ENCODE peak calls at places on chromosomes 7 and 10, in seven cellular contexts. One of them, this sample, is unnamed.

GRCh38 chr7:97973206-97973658 is 16.8 kb downstream of the OCM2 start:
- DNase-seq in adrenal gland: peak; percentile 19
- DNase-seq in fibroblast of lung: peak; percentile 1
- DNase-seq in lower lobe of right lung: no peak
- DNase-seq in CD8-positive, alpha-beta T cell: no peak
- DNase-seq in IMR-90: no peak
- DNase-seq in CD4-positive, alpha-beta T cell: no peak
- DNase-seq in this sample: no peak

GRCh38 chr10:47231414-47231813 is 68.6 kb upstream of the GDF10 start:
- DNase-seq in adrenal gland: no peak
- DNase-seq in fibroblast of lung: no peak
- DNase-seq in lower lobe of right lung: no peak
- DNase-seq in CD8-positive, alpha-beta T cell: no peak
- DNase-seq in IMR-90: no peak
- DNase-seq in CD4-positive, alpha-beta T cell: no peak
- DNase-seq in this sample: no peak

GRCh38 chr7:51965454-51965853 is 648.8 kb upstream of the COBL start:
- DNase-seq in adrenal gland: no peak
- DNase-seq in fibroblast of lung: no peak
- DNase-seq in lower lobe of right lung: no peak
- DNase-seq in CD8-positive, alpha-beta T cell: no peak
- DNase-seq in IMR-90: no peak
- DNase-seq in CD4-positive, alpha-beta T cell: no peak
- DNase-seq in this sample: no peak

GRCh38 chr7:141979611-141980010 is 6.0 kb upstream of the TAS2R38 start:
- DNase-seq in adrenal gland: no peak
- DNase-seq in fibroblast of lung: no peak
- DNase-seq in lower lobe of right lung: no peak
- DNase-seq in CD8-positive, alpha-beta T cell: no peak
- DNase-seq in IMR-90: no peak
- DNase-seq in CD4-positive, alpha-beta T cell: no peak
- DNase-seq in this sample: no peak

GRCh38 chr7:113200281-113200680 is 81.9 kb upstream of the SMIM30 start:
- DNase-seq in adrenal gland: no peak
- DNase-seq in fibroblast of lung: peak; percentile 15
- DNase-seq in lower lobe of right lung: no peak
- DNase-seq in CD8-positive, alpha-beta T cell: no peak
- DNase-seq in IMR-90: no peak
- DNase-seq in CD4-positive, alpha-beta T cell: no peak
- DNase-seq in this sample: no peak

GRCh38 chr10:58027431-58027830 is 240.3 kb downstream of the IPMK start:
- DNase-seq in adrenal gland: no peak
- DNase-seq in fibroblast of lung: peak; percentile 53
- DNase-seq in lower lobe of right lung: no peak
- DNase-seq in CD8-positive, alpha-beta T cell: no peak
- DNase-seq in IMR-90: peak; percentile 22
- DNase-seq in CD4-positive, alpha-beta T cell: no peak
- DNase-seq in this sample: no peak

GRCh38 chr10:2137549-2138174 is 400.3 kb upstream of the ADARB2 start:
- DNase-seq in adrenal gland: no peak
- DNase-seq in fibroblast of lung: peak; percentile 4
- DNase-seq in lower lobe of right lung: no peak
- DNase-seq in CD8-positive, alpha-beta T cell: no peak
- DNase-seq in IMR-90: no peak
- DNase-seq in CD4-positive, alpha-beta T cell: no peak
- DNase-seq in this sample: no peak

GRCh38 chr7:134553976-134554375 is 5.1 kb downstream of the AKR1B15 start:
- DNase-seq in adrenal gland: no peak
- DNase-seq in fibroblast of lung: no peak
- DNase-seq in lower lobe of right lung: no peak
- DNase-seq in CD8-positive, alpha-beta T cell: no peak
- DNase-seq in IMR-90: peak; percentile 5
- DNase-seq in CD4-positive, alpha-beta T cell: no peak
- DNase-seq in this sample: no peak

GRCh38 chr7:135195968-135196629 is 15.2 kb downstream of the WDR91 start:
- DNase-seq in adrenal gland: no peak
- DNase-seq in fibroblast of lung: no peak
- DNase-seq in lower lobe of right lung: no peak
- DNase-seq in CD8-positive, alpha-beta T cell: no peak
- DNase-seq in IMR-90: no peak
- DNase-seq in CD4-positive, alpha-beta T cell: no peak
- DNase-seq in this sample: no peak

GRCh38 chr10:31756131-31757119 is 172.2 kb downstream of the ARHGAP12 start:
- DNase-seq in adrenal gland: no peak
- DNase-seq in fibroblast of lung: no peak
- DNase-seq in lower lobe of right lung: no peak
- DNase-seq in CD8-positive, alpha-beta T cell: no peak
- DNase-seq in IMR-90: no peak
- DNase-seq in CD4-positive, alpha-beta T cell: no peak
- DNase-seq in this sample: no peak

GRCh38 chr10:69515699-69516547 is 57.3 kb downstream of the NEUROG3 start:
- DNase-seq in adrenal gland: peak; percentile 78
- DNase-seq in fibroblast of lung: peak; percentile 41
- DNase-seq in lower lobe of right lung: peak; percentile 75
- DNase-seq in CD8-positive, alpha-beta T cell: peak; percentile 68
- DNase-seq in IMR-90: peak; percentile 55
- DNase-seq in CD4-positive, alpha-beta T cell: peak; percentile 71
- DNase-seq in this sample: peak; percentile 72

GRCh38 chr7:54839538-54840213 is 80.7 kb upstream of the SEC61G start:
- DNase-seq in adrenal gland: peak; percentile 66
- DNase-seq in fibroblast of lung: peak; percentile 57
- DNase-seq in lower lobe of right lung: peak; percentile 77
- DNase-seq in CD8-positive, alpha-beta T cell: no peak
- DNase-seq in IMR-90: peak; percentile 56
- DNase-seq in CD4-positive, alpha-beta T cell: no peak
- DNase-seq in this sample: peak; percentile 80
- TF ChIP-seq CTCF in adrenal gland: peak; percentile 25
- TF ChIP-seq CTCF in fibroblast of lung: peak; percentile 73
- TF ChIP-seq CTCF in lower lobe of right lung: peak; percentile 84
- TF ChIP-seq CTCF in CD8-positive, alpha-beta T cell: no peak
- TF ChIP-seq CTCF in IMR-90: peak; percentile 58
- TF ChIP-seq CTCF in CD4-positive, alpha-beta T cell: no peak
- TF ChIP-seq CTCF in this sample: peak; percentile 44

GRCh38 chr7:39265912-39266591 is 288.3 kb downstream of the POU6F2 start:
- DNase-seq in adrenal gland: no peak
- DNase-seq in fibroblast of lung: no peak
- DNase-seq in lower lobe of right lung: no peak
- DNase-seq in CD8-positive, alpha-beta T cell: no peak
- DNase-seq in IMR-90: no peak
- DNase-seq in CD4-positive, alpha-beta T cell: no peak
- DNase-seq in this sample: no peak

GRCh38 chr7:39259391-39260003 is 281.8 kb downstream of the POU6F2 start:
- DNase-seq in adrenal gland: no peak
- DNase-seq in fibroblast of lung: no peak
- DNase-seq in lower lobe of right lung: no peak
- DNase-seq in CD8-positive, alpha-beta T cell: no peak
- DNase-seq in IMR-90: no peak
- DNase-seq in CD4-positive, alpha-beta T cell: no peak
- DNase-seq in this sample: no peak

GRCh38 chr7:39260279-39260844 is 282.7 kb downstream of the POU6F2 start:
- DNase-seq in adrenal gland: no peak
- DNase-seq in fibroblast of lung: no peak
- DNase-seq in lower lobe of right lung: no peak
- DNase-seq in CD8-positive, alpha-beta T cell: no peak
- DNase-seq in IMR-90: no peak
- DNase-seq in CD4-positive, alpha-beta T cell: no peak
- DNase-seq in this sample: no peak
- H3K27ac ChIP-seq in adrenal gland: no peak overlapping the region
- H3K27ac ChIP-seq in fibroblast of lung: no peak overlapping the region
- H3K27ac ChIP-seq in lower lobe of right lung: no peak overlapping the region
- H3K27ac ChIP-seq in CD8-positive, alpha-beta T cell: no peak overlapping the region
- H3K27ac ChIP-seq in IMR-90: no peak overlapping the region
- H3K27ac ChIP-seq in CD4-positive, alpha-beta T cell: no peak overlapping the region
- H3K27ac ChIP-seq in this sample: no peak overlapping the region

GRCh38 chr7:24229481-24230226 is 54.3 kb upstream of the NPY start:
- DNase-seq in adrenal gland: no peak
- DNase-seq in fibroblast of lung: no peak
- DNase-seq in lower lobe of right lung: no peak
- DNase-seq in CD8-positive, alpha-beta T cell: no peak
- DNase-seq in IMR-90: no peak
- DNase-seq in CD4-positive, alpha-beta T cell: no peak
- DNase-seq in this sample: no peak

GRCh38 chr7:24239260-24239659 is 44.7 kb upstream of the NPY start:
- DNase-seq in adrenal gland: no peak
- DNase-seq in fibroblast of lung: no peak
- DNase-seq in lower lobe of right lung: no peak
- DNase-seq in CD8-positive, alpha-beta T cell: no peak
- DNase-seq in IMR-90: no peak
- DNase-seq in CD4-positive, alpha-beta T cell: no peak
- DNase-seq in this sample: no peak

GRCh38 chr7:24227603-24228359 is 56.2 kb upstream of the NPY start:
- DNase-seq in adrenal gland: no peak
- DNase-seq in fibroblast of lung: no peak
- DNase-seq in lower lobe of right lung: no peak
- DNase-seq in CD8-positive, alpha-beta T cell: no peak
- DNase-seq in IMR-90: no peak
- DNase-seq in CD4-positive, alpha-beta T cell: peak; percentile 14
- DNase-seq in this sample: no peak

GRCh38 chr7:24233386-24233785 is 50.6 kb upstream of the NPY start:
- DNase-seq in adrenal gland: no peak
- DNase-seq in fibroblast of lung: no peak
- DNase-seq in lower lobe of right lung: no peak
- DNase-seq in CD8-positive, alpha-beta T cell: no peak
- DNase-seq in IMR-90: no peak
- DNase-seq in CD4-positive, alpha-beta T cell: no peak
- DNase-seq in this sample: no peak
- TF ChIP-seq CTCF in adrenal gland: no peak
- TF ChIP-seq CTCF in fibroblast of lung: no peak
- TF ChIP-seq CTCF in lower lobe of right lung: no peak
- TF ChIP-seq CTCF in CD8-positive, alpha-beta T cell: no peak
- TF ChIP-seq CTCF in IMR-90: no peak
- TF ChIP-seq CTCF in CD4-positive, alpha-beta T cell: no peak
- TF ChIP-seq CTCF in this sample: no peak

GRCh38 chr7:44368885-44369284 is 43.5 kb upstream of the CAMK2B start:
- DNase-seq in adrenal gland: no peak
- DNase-seq in fibroblast of lung: peak; percentile 25
- DNase-seq in lower lobe of right lung: no peak
- DNase-seq in CD8-positive, alpha-beta T cell: no peak
- DNase-seq in IMR-90: no peak
- DNase-seq in CD4-positive, alpha-beta T cell: no peak
- DNase-seq in this sample: no peak
- H3K27ac ChIP-seq in adrenal gland: no peak overlapping the region
- H3K27ac ChIP-seq in fibroblast of lung: no peak overlapping the region
- H3K27ac ChIP-seq in lower lobe of right lung: no peak overlapping the region
- H3K27ac ChIP-seq in CD8-positive, alpha-beta T cell: no peak overlapping the region
- H3K27ac ChIP-seq in IMR-90: no peak overlapping the region
- H3K27ac ChIP-seq in CD4-positive, alpha-beta T cell: no peak overlapping the region
- H3K27ac ChIP-seq in this sample: no peak overlapping the region

GRCh38 chr7:143318661-143319060 is 2.8 kb downstream of the CLCN1 start:
- DNase-seq in adrenal gland: peak; percentile 44
- DNase-seq in fibroblast of lung: no peak
- DNase-seq in lower lobe of right lung: no peak
- DNase-seq in CD8-positive, alpha-beta T cell: no peak
- DNase-seq in IMR-90: peak; percentile 49
- DNase-seq in CD4-positive, alpha-beta T cell: no peak
- DNase-seq in this sample: no peak
- TF ChIP-seq CTCF in adrenal gland: no peak
- TF ChIP-seq CTCF in fibroblast of lung: no peak
- TF ChIP-seq CTCF in lower lobe of right lung: no peak
- TF ChIP-seq CTCF in CD8-positive, alpha-beta T cell: no peak
- TF ChIP-seq CTCF in IMR-90: no peak
- TF ChIP-seq CTCF in CD4-positive, alpha-beta T cell: no peak
- TF ChIP-seq CTCF in this sample: no peak

DNA sequence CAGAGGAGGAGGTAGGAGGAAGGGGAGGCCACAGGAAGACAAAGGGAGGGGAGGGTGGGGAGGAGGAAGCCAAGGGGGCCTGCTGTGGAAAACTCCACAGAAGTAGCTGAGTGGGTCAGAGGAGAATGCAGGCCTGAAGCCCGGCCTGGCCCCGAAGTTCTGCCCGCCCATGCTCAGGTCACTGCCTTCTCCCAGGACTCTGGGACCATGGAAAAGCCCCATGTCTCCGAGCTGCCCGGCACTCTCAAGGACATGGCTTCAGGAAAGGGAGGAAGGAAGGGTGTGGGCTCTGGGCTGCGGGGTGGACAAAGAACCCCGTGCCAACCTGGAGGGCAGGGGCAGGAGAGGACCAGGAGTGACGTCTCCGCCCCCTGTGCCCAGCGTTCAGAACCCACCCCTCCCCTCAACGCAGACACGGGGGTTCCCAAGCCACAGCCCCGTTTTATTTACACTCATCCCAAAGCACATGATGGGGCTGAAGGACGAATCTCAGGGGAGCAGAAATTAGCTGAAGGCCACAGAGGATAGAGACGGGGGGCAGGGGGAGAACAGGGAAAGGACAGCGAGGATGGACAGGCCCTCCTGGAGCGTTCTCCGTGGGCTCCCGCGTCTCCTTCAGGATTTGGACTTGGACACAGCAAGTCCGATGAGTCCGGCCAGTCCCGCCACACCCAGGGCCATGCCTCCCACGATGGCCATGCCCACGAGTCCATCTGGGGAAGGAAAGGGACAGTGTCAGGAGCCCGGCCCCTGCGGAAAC is 1.8 kb upstream of the CLDN15 start:
- DNase-seq in adrenal gland: peak; percentile 78
- DNase-seq in fibroblast of lung: no peak
- DNase-seq in lower lobe of right lung: no peak
- DNase-seq in CD8-positive, alpha-beta T cell: no peak
- DNase-seq in IMR-90: no peak
- DNase-seq in CD4-positive, alpha-beta T cell: no peak
- DNase-seq in this sample: no peak
- H3K27ac ChIP-seq in adrenal gland: peak overlapping the region; percentile 88
- H3K27ac ChIP-seq in fibroblast of lung: no peak overlapping the region
- H3K27ac ChIP-seq in lower lobe of right lung: peak overlapping the region; percentile 79
- H3K27ac ChIP-seq in CD8-positive, alpha-beta T cell: no peak overlapping the region
- H3K27ac ChIP-seq in IMR-90: no peak overlapping the region
- H3K27ac ChIP-seq in CD4-positive, alpha-beta T cell: no peak overlapping the region
- H3K27ac ChIP-seq in this sample: peak overlapping the region; percentile 77